ENCODE peak calls at places on chromosome 9, in eight cellular contexts. M is ELR; N is ELF-1; Z is NCI-H460; B is NCI-H748 treated with DMSO at 0.1 percent for 48 hours; D is activated T-cell treated with anti-CD3 and anti-CD28 coated beads, Interleukin-2, amount 50 U/mL, for 24 hours; A is GM06990; U is heart right ventricle. P is an unnamed sample.

GRCh38 chr9:126569036-126569435 is 44.7 kb upstream of the LMX1B start:
- DNase-seq in M (peak), N (no peak), Z (no peak), B (no peak), D (no peak), A (no peak), U (no peak), P (no peak)

GRCh38 chr9:86807577-86807976 is 139.7 kb downstream of the GAS1 start:
- DNase-seq in M (no peak), N (peak), Z (no peak), B (no peak), D (no peak), A (no peak), U (peak), P (no peak)

GRCh38 chr9:26326473-26327044 is 566.0 kb downstream of the CAAP1 start:
- DNase-seq in M (peak), N (peak), Z (peak), B (no peak), D (no peak), A (no peak), U (peak), P (peak)

GRCh38 chr9:23011669-23012068 is 565.0 kb downstream of the DMRTA1 start:
- DNase-seq in M (peak), N (no peak), Z (no peak), B (no peak), D (no peak), A (no peak), U (no peak), P (no peak)

GRCh38 chr9:134488251-134488900 is 153.2 kb upstream of the COL5A1 start:
- DNase-seq in M (peak), N (peak), Z (no peak), B (no peak), D (no peak), A (no peak), U (no peak), P (no peak)

GRCh38 chr9:121556580-121556979 is 56.9 kb upstream of the GGTA1 start:
- DNase-seq in M (peak), N (no peak), Z (no peak), B (no peak), D (no peak), A (no peak), U (peak), P (no peak)

GRCh38 chr9:90801507-90802289 is at the start of gene SYK:
- DNase-seq in M (no peak), N (peak), Z (no peak), B (peak), D (no peak), A (peak), U (peak), P (peak)

GRCh38 chr9:113530022-113530635 is 66.6 kb downstream of the RGS3 start:
- DNase-seq in M (no peak), N (no peak), Z (no peak), B (no peak), D (no peak), A (no peak), U (no peak), P (no peak)

GRCh38 chr9:91562412-91562811 is 138.8 kb upstream of the NFIL3 start:
- DNase-seq in M (no peak), N (no peak), Z (no peak), B (no peak), D (no peak), A (no peak), U (no peak), P (no peak)

GRCh38 chr9:121634329-121634784 is 17.1 kb upstream of the DAB2IP start:
- DNase-seq in M (no peak), N (no peak), Z (no peak), B (no peak), D (no peak), A (no peak), U (no peak), P (peak)

GRCh38 chr9:83336696-83337095 is 201.5 kb downstream of the FRMD3 start:
- DNase-seq in M (peak), N (no peak), Z (no peak), B (no peak), D (no peak), A (no peak), U (no peak), P (no peak)

GRCh38 chr9:94805585-94805984 is 79.1 kb downstream of the AOPEP start:
- DNase-seq in M (peak), N (no peak), Z (peak), B (peak), D (no peak), A (no peak), U (no peak), P (no peak)

GRCh38 chr9:93218161-93218560 is 34.2 kb downstream of the WNK2 start:
- DNase-seq in M (no peak), N (no peak), Z (no peak), B (no peak), D (no peak), A (no peak), U (peak), P (no peak)

GRCh38 chr9:68759981-68760673 is 55.1 kb downstream of the PIP5K1B start:
- DNase-seq in M (no peak), N (no peak), Z (no peak), B (no peak), D (no peak), A (no peak), U (no peak), P (no peak)

GRCh38 chr9:129665008-129665771 is at the start of gene PRRX2:
- DNase-seq in M (peak), N (no peak), Z (peak), B (no peak), D (peak), A (no peak), U (no peak), P (no peak)

GRCh38 chr9:84504360-84504759 is 163.8 kb upstream of the SLC28A3 start:
- DNase-seq in M (no peak), N (no peak), Z (no peak), B (no peak), D (no peak), A (no peak), U (no peak), P (no peak)

GRCh38 chr9:96581823-96582598 is 37.6 kb downstream of the CDC14B start:
- DNase-seq in M (no peak), N (peak), Z (no peak), B (no peak), D (no peak), A (no peak), U (no peak), P (no peak)

GRCh38 chr9:77751341-77752091 is 103.4 kb upstream of the GNA14 start:
- DNase-seq in M (peak), N (peak), Z (peak), B (peak), D (no peak), A (no peak), U (peak), P (peak)

GRCh38 chr9:128885798-128886197 is 3.9 kb downstream of the LRRC8A start:
- DNase-seq in M (no peak), N (no peak), Z (no peak), B (no peak), D (no peak), A (no peak), U (no peak), P (no peak)

GRCh38 chr9:30773427-30773826 is 1611.0 kb upstream of the ACO1 start:
- DNase-seq in M (no peak), N (no peak), Z (no peak), B (no peak), D (no peak), A (no peak), U (no peak), P (no peak)

GRCh38 chr9:136848393-136849037 is 694 bp upstream of the PHPT1 start:
- DNase-seq in M (peak), N (no peak), Z (peak), B (peak), D (peak), A (no peak), U (peak), P (peak)

GRCh38 chr9:35659340-35659739 is 1.2 kb downstream of the CCDC107 start:
- DNase-seq in M (peak), N (no peak), Z (no peak), B (no peak), D (no peak), A (no peak), U (no peak), P (no peak)

GRCh38 chr9:86713456-86713855 is 233.8 kb downstream of the GAS1 start:
- DNase-seq in M (peak), N (no peak), Z (no peak), B (no peak), D (no peak), A (no peak), U (no peak), P (no peak)

GRCh38 chr9:122051401-122052346 is 41.4 kb downstream of the TTLL11 start:
- DNase-seq in M (peak), N (no peak), Z (no peak), B (no peak), D (peak), A (no peak), U (no peak), P (peak)

GRCh38 chr9:113807173-113808061 is 68.7 kb upstream of the ZNF618 start:
- DNase-seq in M (peak), N (peak), Z (peak), B (peak), D (peak), A (peak), U (peak), P (peak)

GRCh38 chr9:92094655-92095054 is 20.6 kb downstream of the SPTLC1 start:
- DNase-seq in M (peak), N (no peak), Z (no peak), B (no peak), D (peak), A (no peak), U (no peak), P (no peak)

GRCh38 chr9:92535940-92536850 is at the start of gene ECM2:
- DNase-seq in M (peak), N (no peak), Z (no peak), B (no peak), D (no peak), A (no peak), U (peak), P (no peak)

GRCh38 chr9:35736201-35736633 is 3.8 kb downstream of the CREB3 start:
- DNase-seq in M (peak), N (peak), Z (peak), B (peak), D (peak), A (peak), U (peak), P (peak)

GRCh38 chr9:125258832-125259534 is 2.6 kb upstream of the GAPVD1 start:
- DNase-seq in M (no peak), N (no peak), Z (no peak), B (no peak), D (no peak), A (no peak), U (no peak), P (no peak)

GRCh38 chr9:87434341-87434740 is 63.3 kb upstream of the DAPK1 start:
- DNase-seq in M (no peak), N (no peak), Z (no peak), B (no peak), D (no peak), A (no peak), U (no peak), P (no peak)

GRCh38 chr9:38311382-38312270 is 80.9 kb upstream of the ALDH1B1 start:
- DNase-seq in M (no peak), N (peak), Z (no peak), B (no peak), D (no peak), A (no peak), U (peak), P (no peak)

GRCh38 chr9:4170231-4170630 is 129.6 kb downstream of the GLIS3 start:
- DNase-seq in M (peak), N (no peak), Z (no peak), B (no peak), D (no peak), A (no peak), U (no peak), P (no peak)

GRCh38 chr9:125906144-125906543 is 159.0 kb downstream of the PBX3 start:
- DNase-seq in M (peak), N (no peak), Z (no peak), B (no peak), D (no peak), A (no peak), U (no peak), P (no peak)

GRCh38 chr9:114850871-114851270 is 45.0 kb upstream of the TNFSF15 start:
- DNase-seq in M (no peak), N (no peak), Z (no peak), B (no peak), D (no peak), A (no peak), U (no peak), P (no peak)

GRCh38 chr9:137632432-137633161 is 13.8 kb downstream of the EHMT1 start:
- DNase-seq in M (no peak), N (no peak), Z (no peak), B (no peak), D (no peak), A (no peak), U (no peak), P (no peak)

GRCh38 chr9:77163889-77164288 is 13.4 kb upstream of the VPS13A start:
- DNase-seq in M (peak), N (no peak), Z (no peak), B (no peak), D (no peak), A (no peak), U (no peak), P (no peak)

GRCh38 chr9:84121991-84122523 is 141.5 kb downstream of the RMI1 start:
- DNase-seq in M (no peak), N (no peak), Z (no peak), B (peak), D (no peak), A (no peak), U (no peak), P (no peak)

GRCh38 chr9:83477120-83477519 is 61.1 kb downstream of the FRMD3 start:
- DNase-seq in M (no peak), N (no peak), Z (no peak), B (no peak), D (no peak), A (no peak), U (no peak), P (no peak)

GRCh38 chr9:38039090-38039906 is 29.7 kb downstream of the SHB start:
- DNase-seq in M (peak), N (peak), Z (no peak), B (no peak), D (no peak), A (no peak), U (no peak), P (no peak)

GRCh38 chr9:5052858-5053257 is 67.8 kb downstream of the JAK2 start:
- DNase-seq in M (peak), N (no peak), Z (no peak), B (no peak), D (no peak), A (no peak), U (no peak), P (no peak)